ENCODE peak calls at places on chromosome 14, in seven cellular contexts. S is upper lobe of right lung, C is body of pancreas, D is cardiac muscle cell, T is AG04450, O is left ventricle myocardium inferior, X is hepatocyte. I is an unnamed sample. For H3K27me3, the result is how much of the 10 kb centered on the place peaks cover.

GRCh38 chr14:51442513-51443175 is 202.6 kb downstream of the TMX1 start:
- DNase-seq in X (peak), D (peak), S (no peak), C (no peak), T (peak), O (no peak), I (peak)

GRCh38 chr14:95765016-95765415 is 51.1 kb upstream of the TCL1A start:
- DNase-seq in O (no peak), C (no peak), D (no peak), T (no peak), X (no peak), S (no peak), I (no peak)

GRCh38 chr14:104968153-104968527 is 10.0 kb downstream of the AHNAK2 start:
- DNase-seq in X (peak), T (no peak), S (peak), D (peak), O (peak), C (peak), I (peak)

GRCh38 chr14:75259510-75259855 is 19.1 kb upstream of the FOS start:
- DNase-seq in T (no peak), D (peak), X (peak), O (no peak), S (no peak), C (no peak), I (peak)

GRCh38 chr14:36657409-36658090 is 4.1 kb upstream of the PAX9 start:
- DNase-seq in C (peak), D (no peak), O (no peak), X (peak), T (no peak), S (no peak), I (no peak)

GRCh38 chr14:60651936-60652673 is 2.8 kb upstream of the SIX1 start:
- DNase-seq in X (peak), O (no peak), S (no peak), T (no peak), C (peak), D (no peak), I (no peak)

GRCh38 chr14:63603749-63604277 is 37.9 kb downstream of the WDR89 start:
- DNase-seq in C (peak), T (no peak), S (no peak), O (no peak), X (no peak), D (no peak), I (peak)

GRCh38 chr14:96960598-96961116 is 163.5 kb downstream of the VRK1 start:
- DNase-seq in X (no peak), D (no peak), T (no peak), O (no peak), C (no peak), S (no peak), I (no peak)

GRCh38 chr14:24430143-24430681 is 458 bp downstream of the KHNYN start:
- DNase-seq in T (no peak), S (peak), C (peak), X (peak), D (peak), O (peak), I (peak)

GRCh38 chr14:93984070-93984469 is 7.7 kb upstream of the ASB2 start:
- DNase-seq in S (no peak), D (no peak), T (peak), O (no peak), X (no peak), C (no peak), I (peak)

GRCh38 chr14:65791551-65791981 is 379.0 kb downstream of the FUT8 start:
- DNase-seq in D (peak), X (no peak), S (no peak), T (no peak), O (no peak), C (no peak), I (peak)

GRCh38 chr14:50335989-50336391 is 23.9 kb downstream of the DMAC2L start:
- DNase-seq in D (peak), O (peak), C (peak), X (no peak), S (no peak), T (no peak), I (no peak)

GRCh38 chr14:54837508-54838149 is 65.0 kb downstream of the GCH1 start:
- DNase-seq in X (peak), T (no peak), C (no peak), S (no peak), D (no peak), O (no peak), I (no peak)

GRCh38 chr14:86057018-86057667 is 527.2 kb downstream of the FLRT2 start:
- DNase-seq in T (no peak), O (no peak), X (peak), C (no peak), D (peak), S (no peak), I (peak)

GRCh38 chr14:41663478-41663845 is 56.8 kb downstream of the LRFN5 start:
- DNase-seq in C (no peak), T (no peak), D (peak), O (no peak), S (no peak), X (no peak), I (peak)

GRCh38 chr14:65961004-65961403 is 525.2 kb upstream of the CCDC196 start:
- DNase-seq in D (peak), C (peak), T (no peak), O (peak), X (peak), S (peak), I (peak)

GRCh38 chr14:80636071-80636470 is 305.5 kb downstream of the CEP128 start:
- DNase-seq in O (no peak), X (peak), T (no peak), D (peak), S (no peak), C (no peak), I (peak)

GRCh38 chr14:67436006-67436866 is 24.3 kb upstream of the PLEK2 start:
- DNase-seq in O (no peak), X (no peak), T (no peak), C (peak), D (no peak), S (no peak), I (no peak)

GRCh38 chr14:65927871-65928270 is 515.3 kb downstream of the FUT8 start:
- DNase-seq in T (no peak), C (peak), X (peak), O (no peak), D (no peak), S (no peak), I (no peak)

GRCh38 chr14:93115920-93116675 is at the start of gene ITPK1:
- DNase-seq in T (no peak), S (peak), O (peak), C (peak), D (peak), X (peak), I (peak)

GRCh38 chr14:45790293-45790692 is 537.3 kb upstream of the MIS18BP1 start:
- DNase-seq in T (no peak), O (no peak), X (no peak), C (no peak), S (no peak), D (no peak), I (no peak)

GRCh38 chr14:81350344-81351096 is 49.6 kb downstream of the STON2 start:
- DNase-seq in C (no peak), D (no peak), S (no peak), T (no peak), X (no peak), O (no peak), I (no peak)

GRCh38 chr14:64708148-64709004 is 4.2 kb downstream of the PLEKHG3 start:
- DNase-seq in X (peak), S (no peak), T (no peak), C (peak), D (peak), O (no peak), I (peak)

GRCh38 chr14:20652996-20653975 is 11.8 kb upstream of the OR6S1 start:
- DNase-seq in X (peak), S (no peak), O (no peak), T (no peak), C (peak), D (peak), I (peak)

GRCh38 chr14:30553311-30553989 is 5.5 kb upstream of the G2E3 start:
- DNase-seq in X (no peak), T (no peak), D (peak), C (no peak), O (no peak), S (no peak), I (peak)

GRCh38 chr14:24701031-24701430 is 67.0 kb upstream of the GZMB start:
- DNase-seq in O (no peak), D (no peak), X (no peak), C (no peak), S (no peak), T (no peak), I (no peak)

GRCh38 chr14:61585598-61586538 is 109.4 kb upstream of the HIF1A start:
- DNase-seq in T (no peak), X (peak), S (no peak), O (peak), C (peak), D (peak), I (peak)

GRCh38 chr14:92657457-92658142 is 90.8 kb downstream of the LGMN start:
- DNase-seq in T (no peak), X (no peak), D (no peak), O (peak), S (peak), C (peak), I (no peak)

GRCh38 chr14:69485261-69485660 is 733 bp downstream of the PLEKHD1 start:
- DNase-seq in S (no peak), X (no peak), O (no peak), T (no peak), D (no peak), C (no peak), I (no peak)

GRCh38 chr14:100158566-100159106 is 809 bp downstream of the DEGS2 start:
- DNase-seq in T (no peak), D (no peak), C (no peak), X (no peak), S (no peak), O (no peak), I (no peak)
- H3K4me3 ChIP-seq in T (no peak), D (no peak), C (peak), X (peak), S (peak), O (peak), I (no peak)

DNA sequence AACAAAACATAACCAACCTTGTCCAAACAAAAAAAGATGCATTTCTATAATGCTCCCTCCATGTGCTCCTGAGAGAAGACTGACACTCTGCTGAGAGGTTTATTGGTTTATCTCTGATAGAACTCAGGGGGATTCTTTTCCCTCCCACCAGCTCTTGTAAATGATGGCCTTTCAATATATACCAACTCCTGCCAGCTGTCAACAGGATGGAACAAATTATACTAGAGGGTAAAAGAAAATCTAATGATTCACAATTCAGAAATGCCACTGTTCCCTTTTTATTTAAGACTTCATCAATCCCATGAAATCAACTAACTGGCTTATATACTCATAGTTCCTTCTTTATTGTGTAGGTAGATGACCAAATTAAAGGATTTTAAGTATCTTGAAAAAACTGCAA is 25.4 kb downstream of the PSMC1 start:
- DNase-seq in T (no peak), X (no peak), D (no peak), C (no peak), S (no peak), O (no peak), I (peak)
- H3K27me3 ChIP-seq in T (under half), X (under half), D (under half), C (under half), S (under half), O (under half), I (under half)

GRCh38 chr14:102319351-102320032 is at the start of gene ZNF839:
- DNase-seq in X (peak), C (peak), T (peak), S (peak), O (peak), D (peak), I (peak)

GRCh38 chr14:102318781-102319276 is 717 bp upstream of the ZNF839 start:
- DNase-seq in O (no peak), X (no peak), C (no peak), T (no peak), D (no peak), S (no peak), I (no peak)

GRCh38 chr14:102316048-102316745 is 3.3 kb upstream of the ZNF839 start:
- DNase-seq in T (no peak), O (no peak), X (peak), S (no peak), C (peak), D (peak), I (peak)

GRCh38 chr14:102316746-102317563 is 2.6 kb upstream of the ZNF839 start:
- DNase-seq in X (peak), C (peak), T (peak), D (peak), S (peak), O (peak), I (peak)

GRCh38 chr14:102317564-102318248 is 1.8 kb upstream of the ZNF839 start:
- DNase-seq in S (no peak), O (peak), T (no peak), D (no peak), X (peak), C (no peak), I (peak)
- TF ChIP-seq CTCF in S (peak), O (peak), T (no peak), D (no peak), X (no peak), C (no peak), I (no peak)

GRCh38 chr14:91118511-91119068 is 4.7 kb downstream of the DGLUCY start:
- DNase-seq in X (no peak), D (no peak), S (no peak), C (no peak), O (no peak), T (no peak), I (no peak)
- H3K4me3 ChIP-seq in X (no peak), D (no peak), S (no peak), C (no peak), O (no peak), T (no peak), I (no peak)

DNA sequence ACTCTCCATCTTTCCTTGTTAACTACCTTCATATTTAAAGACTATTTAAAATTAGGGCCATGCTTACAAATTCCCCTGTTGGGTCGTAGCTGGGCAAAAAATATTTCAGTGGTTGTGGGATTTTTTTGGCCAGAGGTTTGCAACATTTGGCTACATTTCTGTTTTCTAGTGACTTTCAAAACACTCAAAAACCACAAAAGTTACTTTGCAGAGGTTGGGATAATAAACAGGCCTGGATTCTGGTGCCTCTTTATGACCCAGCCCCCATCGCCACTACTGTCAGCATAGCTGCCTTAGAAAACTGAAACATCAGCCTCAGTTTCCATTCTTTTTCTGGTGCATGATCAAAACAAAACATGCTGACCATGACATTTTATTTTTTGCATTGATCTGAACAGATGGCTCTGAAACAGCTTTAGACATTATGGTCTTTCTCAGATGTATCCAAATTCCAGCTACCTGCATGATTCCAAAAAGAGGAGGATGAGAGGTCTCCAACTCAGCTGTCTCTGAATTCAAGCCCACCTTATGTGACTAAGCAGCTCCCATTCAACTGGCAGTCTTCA is 5.2 kb downstream of the DPF3 start:
- DNase-seq in S (no peak), D (no peak), O (no peak), T (no peak), C (no peak), X (no peak), I (no peak)
- H3K27me3 ChIP-seq in S (under half), D (under half), O (under half), T (under half), C (under half), X (under half), I (under half)

GRCh38 chr14:53609009-53609408 is 347.6 kb downstream of the BMP4 start:
- DNase-seq in T (no peak), D (no peak), X (no peak), O (no peak), S (no peak), C (no peak), I (no peak)

GRCh38 chr14:53610947-53611346 is 345.7 kb downstream of the BMP4 start:
- DNase-seq in T (no peak), C (no peak), O (no peak), X (no peak), S (no peak), D (no peak), I (no peak)

GRCh38 chr14:53615254-53615653 is 341.4 kb downstream of the BMP4 start:
- DNase-seq in C (no peak), S (no peak), X (no peak), T (no peak), O (no peak), D (no peak), I (no peak)

GRCh38 chr14:53608369-53608768 is 348.3 kb downstream of the BMP4 start:
- DNase-seq in O (no peak), T (no peak), X (peak), C (no peak), S (no peak), D (no peak), I (peak)

GRCh38 chr14:53613404-53614253 is 343.0 kb downstream of the BMP4 start:
- DNase-seq in T (peak), X (peak), C (peak), D (no peak), S (no peak), O (no peak), I (peak)
- TF ChIP-seq CTCF in T (peak), X (no peak), C (no peak), D (no peak), S (no peak), O (no peak), I (peak)

I was measured in bronchial epithelial cell.